ENCODE peak calls at places on chromosomes 12 and 14, in eight cellular contexts. B, J, K, U, L, Y, A and O are unnamed samples.

GRCh38 chr12:42584539-42585174 is 4.9 kb downstream of the PRICKLE1 start:
- DNase-seq in A (no peak), B (no peak), U (no peak), J (no peak), K (no peak), Y (no peak), L (no peak), O (no peak)

GRCh38 chr12:98402081-98402480 is 113.3 kb upstream of the TMPO start:
- DNase-seq in K (no peak), L (no peak), J (no peak), A (no peak), Y (no peak), U (no peak), B (no peak), O (no peak)

GRCh38 chr12:49538740-49539403 is at the start of gene KCNH3:
- DNase-seq in J (peak; percentile 83), A (peak; percentile 95), K (peak; percentile 67), B (peak; percentile 39), L (peak; percentile 89), U (peak; percentile 87), Y (peak; percentile 91), O (peak; percentile 91)

GRCh38 chr12:13373131-13373530 is 176.6 kb downstream of the EMP1 start:
- DNase-seq in Y (no peak), J (no peak), U (no peak), B (no peak), L (no peak), K (no peak), A (no peak), O (no peak)

GRCh38 chr12:108772247-108772646 is 40.9 kb upstream of the CORO1C start:
- DNase-seq in J (peak; percentile 45), B (peak; percentile 28), L (no peak), Y (peak; percentile 96), A (no peak), U (no peak), K (no peak), O (no peak)

GRCh38 chr12:108833757-108834472 is 23.5 kb downstream of the SSH1 start:
- DNase-seq in U (no peak), K (peak; percentile 57), Y (no peak), J (no peak), B (no peak), L (no peak), A (no peak), O (no peak)

GRCh38 chr14:77809011-77809410 is 9.1 kb downstream of the ADCK1 start:
- DNase-seq in B (no peak), Y (no peak), K (no peak), U (no peak), L (no peak), J (no peak), A (no peak), O (no peak)

GRCh38 chr12:3273409-3273853 is 196.3 kb downstream of the TSPAN9 start:
- DNase-seq in A (no peak), B (no peak), L (no peak), Y (no peak), K (no peak), J (no peak), U (no peak), O (no peak)

GRCh38 chr12:12081836-12082497 is 11.2 kb downstream of the BCL2L14 start:
- DNase-seq in L (peak; percentile 65), J (peak; percentile 67), Y (peak; percentile 38), B (no peak), A (no peak), K (no peak), U (peak; percentile 57), O (no peak)